ENCODE peak calls at places on chromosomes 16 and 17, in seven cellular contexts. U, N, O, A, E, L and B are unnamed samples.

GRCh38 chr17:48357727-48358126 is 72.3 kb downstream of the SKAP1 start:
- DNase-seq in N (no peak), E (no peak), A (peak), L (peak), U (no peak), O (no peak), B (no peak)

GRCh38 chr16:56450275-56450889 is 750 bp downstream of the NUDT21 start:
- DNase-seq in O (no peak), U (no peak), A (peak), L (no peak), E (peak), N (no peak), B (no peak)

GRCh38 chr17:50443492-50444051 is 17.6 kb downstream of the ACSF2 start:
- DNase-seq in U (peak), L (no peak), O (no peak), E (no peak), A (peak), N (no peak), B (no peak)

GRCh38 chr16:56736476-56736875 is 6.5 kb downstream of the NUP93 start:
- DNase-seq in A (no peak), L (no peak), E (no peak), O (no peak), N (no peak), U (no peak), B (no peak)

GRCh38 chr16:50400967-50401348 is 32.2 kb upstream of the BRD7 start:
- DNase-seq in A (no peak), U (no peak), E (no peak), L (no peak), O (no peak), N (no peak), B (no peak)

GRCh38 chr16:48381201-48381600 is 4.0 kb downstream of the SIAH1 start:
- DNase-seq in L (no peak), E (no peak), A (peak), N (no peak), U (no peak), O (no peak), B (no peak)

GRCh38 chr16:50229149-50229726 is 37.1 kb upstream of the ADCY7 start:
- DNase-seq in A (no peak), O (no peak), U (no peak), L (no peak), N (no peak), E (no peak), B (no peak)

GRCh38 chr17:50133028-50133768 is 3.2 kb upstream of the SAMD14 start:
- DNase-seq in O (no peak), E (peak), N (no peak), U (no peak), A (peak), L (no peak), B (no peak)

GRCh38 chr16:67530013-67530939 is 1.6 kb downstream of the RIPOR1 start:
- DNase-seq in N (no peak), E (peak), U (peak), A (peak), O (no peak), L (peak), B (no peak)

GRCh38 chr16:8173111-8173644 is 417.1 kb downstream of the TMEM114 start:
- DNase-seq in L (peak), N (no peak), A (peak), E (peak), O (peak), U (peak), B (peak)

GRCh38 chr17:32319548-32319905 is 22.4 kb downstream of the C17orf75 start:
- DNase-seq in O (peak), U (peak), E (peak), L (peak), A (peak), N (no peak), B (peak)

GRCh38 chr16:31064882-31065461 is 9.1 kb downstream of the ZNF668 start:
- DNase-seq in O (no peak), U (peak), N (no peak), L (no peak), A (peak), E (peak), B (no peak)

GRCh38 chr16:71882505-71883192 is 1.3 kb downstream of the ZNF821 start:
- DNase-seq in O (peak), A (peak), L (peak), U (no peak), E (peak), N (no peak), B (peak)

GRCh38 chr16:3120435-3120834 is 8.0 kb downstream of the ZNF205 start:
- DNase-seq in N (no peak), O (no peak), E (no peak), L (no peak), A (no peak), U (no peak), B (no peak)

GRCh38 chr16:9256196-9256595 is 164.8 kb downstream of the HAPSTR1 start:
- DNase-seq in U (no peak), E (no peak), N (no peak), L (peak), O (peak), A (no peak), B (peak)

GRCh38 chr16:87924041-87924851 is 12.1 kb downstream of the CA5A start:
- DNase-seq in A (no peak), O (no peak), U (no peak), N (no peak), E (no peak), L (peak), B (no peak)

GRCh38 chr17:45783593-45784292 is 377 bp upstream of the CRHR1 start:
- DNase-seq in A (no peak), U (no peak), E (no peak), O (peak), N (no peak), L (no peak), B (peak)

GRCh38 chr17:82449136-82449882 is 1.2 kb downstream of the CYBC1 start:
- DNase-seq in U (peak), A (no peak), O (no peak), E (no peak), N (no peak), L (peak), B (no peak)

GRCh38 chr17:79826210-79826680 is 13.0 kb downstream of the CBX4 start:
- DNase-seq in A (peak), E (no peak), L (no peak), U (no peak), N (no peak), O (no peak), B (no peak)

GRCh38 chr17:39607851-39608130 is at the start of gene NEUROD2:
- DNase-seq in L (no peak), E (no peak), A (no peak), N (no peak), U (no peak), O (no peak), B (no peak)

GRCh38 chr17:73271078-73271477 is 9.4 kb upstream of the CPSF4L start:
- DNase-seq in U (no peak), E (no peak), O (no peak), L (peak), N (no peak), A (no peak), B (no peak)

GRCh38 chr17:57357392-57357784 is 101.1 kb downstream of the MSI2 start:
- DNase-seq in U (peak), A (no peak), N (no peak), L (peak), E (no peak), O (no peak), B (no peak)

GRCh38 chr17:47720754-47721533 is 12.1 kb upstream of the TBX21 start:
- DNase-seq in E (peak), U (no peak), N (no peak), L (no peak), A (no peak), O (no peak), B (no peak)

GRCh38 chr17:81097943-81098308 is 63.0 kb downstream of the BAIAP2 start:
- DNase-seq in U (peak), N (no peak), L (no peak), A (peak), O (no peak), E (peak), B (no peak)

GRCh38 chr17:16477255-16477654 is 14.7 kb downstream of the LRRC75A start:
- DNase-seq in O (no peak), A (peak), L (no peak), U (peak), E (peak), N (no peak), B (no peak)

GRCh38 chr17:29954405-29954804 is 13.0 kb downstream of the EFCAB5 start:
- DNase-seq in N (no peak), L (peak), A (no peak), O (no peak), U (no peak), E (no peak), B (no peak)

GRCh38 chr16:58217341-58217925 is 19.5 kb upstream of the CSNK2A2 start:
- DNase-seq in N (no peak), E (no peak), O (no peak), A (no peak), L (no peak), U (no peak), B (no peak)

GRCh38 chr16:89700649-89701424 is 668 bp downstream of the SPATA2L start:
- DNase-seq in O (no peak), U (peak), L (no peak), N (peak), A (peak), E (peak), B (no peak)

GRCh38 chr16:81806696-81807095 is 27.6 kb downstream of the PLCG2 start:
- DNase-seq in U (no peak), O (no peak), E (no peak), A (no peak), N (no peak), L (no peak), B (no peak)

GRCh38 chr17:42720996-42721583 is 23.8 kb downstream of the EZH1 start:
- DNase-seq in O (no peak), A (peak), L (peak), U (no peak), N (peak), E (peak), B (peak)

GRCh38 chr17:51166987-51167931 is 1.0 kb downstream of the NME2 start:
- DNase-seq in N (no peak), O (peak), U (peak), E (peak), L (peak), A (peak), B (peak)

GRCh38 chr16:1865902-1866690 is 5.9 kb downstream of the MEIOB start:
- DNase-seq in E (no peak), U (no peak), N (no peak), L (no peak), A (no peak), O (no peak), B (no peak)

GRCh38 chr16:27759301-27759871 is 209.4 kb downstream of the KATNIP start:
- DNase-seq in A (peak), N (no peak), O (no peak), U (no peak), E (peak), L (no peak), B (no peak)

GRCh38 chr17:1362065-1362848 is 37.8 kb downstream of the YWHAE start:
- DNase-seq in O (no peak), L (no peak), N (no peak), A (no peak), E (no peak), U (no peak), B (no peak)

GRCh38 chr16:67942200-67942509 is 1.8 kb downstream of the LCAT start:
- DNase-seq in E (peak), N (no peak), A (peak), L (peak), U (no peak), O (peak), B (no peak)

GRCh38 chr17:8859029-8859803 is 8.3 kb downstream of the PIK3R6 start:
- DNase-seq in N (no peak), L (no peak), A (peak), O (no peak), E (no peak), U (no peak), B (no peak)

GRCh38 chr17:15782809-15783208 is 50.7 kb downstream of the TBC1D26 start:
- DNase-seq in N (no peak), O (no peak), L (no peak), A (no peak), E (no peak), U (peak), B (no peak)

GRCh38 chr17:78124081-78124835 is 4.3 kb downstream of the TMC6 start:
- DNase-seq in E (no peak), U (no peak), A (no peak), O (no peak), L (peak), N (no peak), B (no peak)